ENCODE peak calls at places on chromosomes 2 and 18, in four cellular contexts. F is NCI-H1694 treated with DMSO at 0.1 percent for 48 hours; D is hippocampal formation; A is activated CD8-positive, alpha-beta memory T cell treated with anti-CD3 and anti-CD28 coated beads for 48 hours. H is an unnamed sample.

GRCh38 chr18:4524096-4524495 is 69.0 kb upstream of the DLGAP1 start:
- DNase-seq in D (no peak), F (no peak), A (no peak), H (no peak)

GRCh38 chr2:175414872-175415487 is 233.5 kb upstream of the ATP5MC3 start:
- DNase-seq in F (peak; percentile 76), D (no peak), A (no peak), H (peak; percentile 30)

GRCh38 chr2:50449306-50449705 is 582.6 kb downstream of the NRXN1 start:
- DNase-seq in F (no peak), D (no peak), A (no peak), H (no peak)

GRCh38 chr2:5825686-5826085 is 133.5 kb downstream of the SOX11 start:
- DNase-seq in A (no peak), F (no peak), D (no peak), H (no peak)

GRCh38 chr2:101356486-101356885 is 30.8 kb downstream of the CREG2 start:
- DNase-seq in A (no peak), D (no peak), F (no peak), H (no peak)

GRCh38 chr2:67463810-67464209 is 66.7 kb downstream of the ETAA1 start:
- DNase-seq in D (no peak), F (peak; percentile 49), A (no peak), H (no peak)

GRCh38 chr2:145410096-145410495 is 890.2 kb upstream of the ZEB2 start:
- DNase-seq in A (no peak), F (no peak), D (no peak), H (no peak)

GRCh38 chr2:60302377-60303126 is 250.9 kb downstream of the BCL11A start:
- DNase-seq in A (no peak), F (no peak), D (no peak), H (no peak)

H was measured in mesothelial cell of epicardium.